ENCODE peak calls at places on chromosome 6, in six cellular contexts. B is GM23248, O is keratinocyte, F is stomach, S is neuronal stem cell, M is tibial artery. J is an unnamed sample.

GRCh38 chr6:138250513-138251247 is 32.4 kb upstream of the PBOV1 start:
- DNase-seq in M (peak; percentile 53), F (peak; percentile 85), S (no peak), B (peak; percentile 90), O (peak; percentile 38), J (peak; percentile 80)

GRCh38 chr6:120279706-120280105 is 930.1 kb upstream of the MAN1A1 start:
- DNase-seq in M (no peak), B (no peak), F (no peak), S (no peak), O (no peak), J (no peak)

GRCh38 chr6:13262302-13263006 is 65.9 kb downstream of the TBC1D7 start:
- DNase-seq in S (no peak), F (no peak), O (no peak), B (peak; percentile 8), M (no peak), J (no peak)

GRCh38 chr6:21739838-21740237 is 146.3 kb downstream of the SOX4 start:
- DNase-seq in S (no peak), B (no peak), O (no peak), F (no peak), M (no peak), J (no peak)

GRCh38 chr6:17865243-17865642 is 122.2 kb downstream of the KIF13A start:
- DNase-seq in M (no peak), F (no peak), S (no peak), O (peak; percentile 97), B (peak; percentile 45), J (no peak)

GRCh38 chr6:36600564-36601146 is 6.5 kb downstream of the SRSF3 start:
- DNase-seq in B (no peak), O (no peak), M (no peak), S (no peak), F (no peak), J (no peak)

GRCh38 chr6:111663692-111664564 is 58.2 kb upstream of the TRAF3IP2 start:
- DNase-seq in B (peak; percentile 81), F (no peak), M (peak; percentile 52), S (peak; percentile 66), O (no peak), J (no peak)

GRCh38 chr6:31471711-31472110 is 26.2 kb upstream of the MICB start:
- DNase-seq in O (no peak), B (no peak), M (no peak), F (no peak), S (no peak), J (no peak)

GRCh38 chr6:79313254-79313653 is 78.8 kb upstream of the HMGN3 start:
- DNase-seq in S (no peak), M (no peak), F (no peak), O (peak; percentile 94), B (no peak), J (no peak)

GRCh38 chr6:95094751-95095150 is 482.6 kb upstream of the MANEA start:
- DNase-seq in O (peak; percentile 41), M (no peak), S (no peak), F (no peak), B (peak; percentile 74), J (no peak)

GRCh38 chr6:6033858-6034257 is 27.1 kb upstream of the NRN1 start:
- DNase-seq in S (no peak), B (no peak), M (no peak), O (no peak), F (no peak), J (peak; percentile 22)

GRCh38 chr6:21348462-21349195 is 244.9 kb upstream of the SOX4 start:
- DNase-seq in M (peak; percentile 29), B (peak; percentile 71), F (no peak), O (no peak), S (no peak), J (peak; percentile 92)

GRCh38 chr6:103820148-103820547 is 1039.6 kb downstream of the HACE1 start:
- DNase-seq in M (no peak), B (no peak), S (no peak), F (no peak), O (no peak), J (no peak)

GRCh38 chr6:19719691-19720127 is 117.5 kb upstream of the ID4 start:
- DNase-seq in S (peak; percentile 75), M (no peak), O (no peak), F (no peak), B (peak; percentile 83), J (peak; percentile 18)

GRCh38 chr6:116969211-116969863 is 92.3 kb downstream of the RFX6 start:
- DNase-seq in M (no peak), B (peak; percentile 66), O (no peak), F (peak; percentile 26), S (peak; percentile 45), J (peak; percentile 86)

GRCh38 chr6:15280961-15281360 is 35.1 kb downstream of the JARID2 start:
- DNase-seq in F (no peak), M (no peak), O (no peak), S (no peak), B (no peak), J (no peak)
- H3K4me1 ChIP-seq in F (peaks cover 32% of the 10 kb centered on the region), M (peaks cover 29% of the 10 kb centered on the region), O (peaks cover 18% of the 10 kb centered on the region), S (peaks cover 5% of the 10 kb centered on the region), B (peaks cover 50% of the 10 kb centered on the region), J (peaks cover 47% of the 10 kb centered on the region)

DNA sequence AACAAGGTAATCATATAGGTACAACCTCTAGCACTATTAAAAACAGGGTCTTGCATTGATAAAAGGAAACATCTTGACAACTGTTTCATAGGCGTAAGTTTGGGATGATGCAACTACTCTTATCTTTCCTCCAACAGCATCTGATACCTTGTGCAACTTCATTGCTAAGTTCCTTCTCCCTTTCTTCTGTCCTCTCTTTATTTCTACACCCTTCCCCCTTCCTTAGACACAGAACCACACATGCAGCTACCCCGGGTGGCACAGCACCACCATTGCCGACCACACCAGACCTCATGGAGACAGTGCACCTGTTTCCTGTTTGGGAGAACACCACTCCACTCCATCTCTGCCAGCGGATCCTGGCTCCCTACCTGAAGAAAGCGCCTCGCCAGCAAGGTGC is 14.4 kb downstream of the MYB start:
- DNase-seq in S (no peak), F (no peak), O (no peak), B (no peak), M (no peak), J (no peak)
- H3K4me1 ChIP-seq in S (no peaks in the 10 kb centered on the region), F (no peaks in the 10 kb centered on the region), O (no peaks in the 10 kb centered on the region), B (no peaks in the 10 kb centered on the region), M (no peaks in the 10 kb centered on the region), J (peaks cover 3% of the 10 kb centered on the region)

GRCh38 chr6:7108964-7109836 is 1.4 kb downstream of the RREB1 start:
- DNase-seq in S (no peak), O (no peak), F (peak; percentile 57), M (peak; percentile 72), B (peak; percentile 92), J (peak; percentile 94)

GRCh38 chr6:7107578-7108195 is at the start of gene RREB1:
- DNase-seq in S (peak; percentile 58), B (peak; percentile 87), O (no peak), F (peak; percentile 57), M (peak; percentile 79), J (peak; percentile 99)

GRCh38 chr6:7108196-7108963 is 619 bp downstream of the RREB1 start:
- DNase-seq in S (peak; percentile 35), F (peak; percentile 61), O (no peak), B (peak; percentile 81), M (peak; percentile 49), J (peak; percentile 97)

GRCh38 chr6:7111095-7111690 is 3.4 kb downstream of the RREB1 start:
- DNase-seq in O (no peak), B (no peak), M (no peak), F (no peak), S (no peak), J (peak; percentile 62)

DNA sequence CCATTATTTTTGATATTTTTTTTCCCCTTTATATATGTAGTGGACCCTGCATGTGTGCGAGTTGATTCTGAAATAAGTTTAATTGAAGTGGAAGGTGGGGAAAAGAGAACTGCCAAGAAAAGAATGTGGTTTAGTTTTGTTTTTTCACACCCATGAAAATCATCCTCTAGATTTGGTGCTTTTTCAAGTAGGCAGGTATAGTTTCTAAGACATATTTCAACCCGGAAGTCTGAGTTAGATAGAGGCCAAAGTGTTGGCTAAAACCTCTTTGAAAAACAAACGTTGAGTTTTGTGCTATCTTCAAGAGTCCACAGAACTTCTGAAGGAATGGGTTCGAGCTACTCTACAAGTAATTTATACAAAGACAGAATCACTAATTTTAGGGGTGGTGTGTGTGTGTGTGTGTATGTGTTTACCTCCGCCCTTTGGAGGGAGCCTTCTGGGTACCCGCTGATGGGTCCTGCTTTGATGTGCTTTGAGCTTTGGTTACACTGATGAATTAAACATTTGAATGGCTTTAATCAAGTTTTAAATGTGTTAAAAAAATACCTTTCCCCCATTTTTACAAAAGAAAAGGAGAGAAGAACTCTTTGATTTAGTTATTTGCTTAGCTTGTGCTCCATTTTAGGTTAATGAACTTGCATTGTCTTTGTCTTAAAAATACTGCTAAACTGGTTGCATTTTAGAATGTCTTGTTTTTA is 2.5 kb downstream of the RREB1 start:
- DNase-seq in O (no peak), F (no peak), S (no peak), B (no peak), M (no peak), J (peak; percentile 68)
- H3K4me1 ChIP-seq in O (peaks cover 53% of the 10 kb centered on the region), F (peaks cover 30% of the 10 kb centered on the region), S (peaks cover 33% of the 10 kb centered on the region), B (peaks cover 37% of the 10 kb centered on the region), M (peaks cover 41% of the 10 kb centered on the region), J (peaks cover 26% of the 10 kb centered on the region)

GRCh38 chr6:16739329-16739801 is 21.9 kb downstream of the ATXN1 start:
- DNase-seq in O (peak; percentile 97), F (no peak), S (no peak), M (no peak), B (peak; percentile 44), J (no peak)
- H3K4me1 ChIP-seq in O (peaks cover 55% of the 10 kb centered on the region), F (peaks cover 49% of the 10 kb centered on the region), S (no peaks in the 10 kb centered on the region), M (peaks cover 64% of the 10 kb centered on the region), B (peaks cover 70% of the 10 kb centered on the region), J (peaks cover 61% of the 10 kb centered on the region)

GRCh38 chr6:34476941-34477340 is 11.1 kb downstream of the PACSIN1 start:
- DNase-seq in B (no peak), O (no peak), S (no peak), F (no peak), M (no peak), J (no peak)

GRCh38 chr6:34475167-34476047 is 9.5 kb downstream of the PACSIN1 start:
- DNase-seq in S (no peak), M (no peak), B (no peak), O (no peak), F (no peak), J (no peak)

GRCh38 chr6:34476048-34476328 is 10.1 kb downstream of the PACSIN1 start:
- DNase-seq in S (no peak), M (no peak), O (no peak), F (no peak), B (no peak), J (no peak)

GRCh38 chr6:34476462-34476861 is 10.6 kb downstream of the PACSIN1 start:
- DNase-seq in F (no peak), O (no peak), M (no peak), B (no peak), S (no peak), J (no peak)

DNA sequence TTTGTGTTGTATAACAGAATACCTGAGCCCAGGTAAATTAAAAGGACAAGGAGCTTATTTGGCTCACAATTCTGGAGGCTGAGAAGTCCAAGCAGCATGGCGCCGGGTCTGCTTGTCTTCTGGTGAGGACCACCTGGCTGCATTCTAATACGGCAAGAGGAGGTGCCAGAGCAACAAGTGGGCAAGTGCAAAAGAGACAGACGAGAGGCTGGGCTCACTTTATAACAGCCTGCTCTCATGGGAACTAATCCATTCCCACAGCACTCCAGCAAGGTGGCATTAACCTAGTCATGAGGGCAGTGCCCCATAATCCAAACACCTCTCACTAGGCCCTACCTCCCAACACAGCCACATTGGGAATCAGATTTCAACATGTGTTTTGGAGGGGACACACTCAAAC is 12.9 kb downstream of the PACSIN1 start:
- DNase-seq in S (no peak), M (no peak), B (no peak), F (no peak), O (no peak), J (no peak)
- H3K4me1 ChIP-seq in S (peaks cover 5% of the 10 kb centered on the region), M (no peaks in the 10 kb centered on the region), B (no peaks in the 10 kb centered on the region), F (no peaks in the 10 kb centered on the region), O (no peaks in the 10 kb centered on the region), J (no peaks in the 10 kb centered on the region)

GRCh38 chr6:11654876-11655275 is 117.3 kb downstream of the TMEM170B start:
- DNase-seq in M (no peak), F (no peak), S (no peak), O (no peak), B (peak; percentile 36), J (peak; percentile 69)
- H3K4me1 ChIP-seq in M (peaks cover 6% of the 10 kb centered on the region), F (no peaks in the 10 kb centered on the region), S (peaks cover 35% of the 10 kb centered on the region), O (peaks cover 19% of the 10 kb centered on the region), B (peaks cover 50% of the 10 kb centered on the region), J (peaks cover 40% of the 10 kb centered on the region)